ENCODE peak calls at places on chromosome 12, in seven cellular contexts. H is GM23248, E is hepatocyte, X is PC-3, Z is HCT116, W is neural progenitor cell, K is GM23338. I is an unnamed sample.

GRCh38 chr12:115404761-115405470 is 720.9 kb upstream of the TBX3 start:
- DNase-seq in H (peak), E (peak), X (peak), Z (no peak), W (no peak), K (no peak), I (no peak)

GRCh38 chr12:25264015-25264582 is 13.4 kb upstream of the KRAS start:
- DNase-seq in H (no peak), E (no peak), X (no peak), Z (no peak), W (peak), K (no peak), I (peak)

GRCh38 chr12:49198431-49199155 is 9.7 kb upstream of the TUBA1A start:
- DNase-seq in H (peak), E (no peak), X (peak), Z (no peak), W (peak), K (peak), I (no peak)

GRCh38 chr12:20196767-20197166 is 171.6 kb upstream of the PDE3A start:
- DNase-seq in H (no peak), E (no peak), X (no peak), Z (no peak), W (no peak), K (no peak), I (no peak)

GRCh38 chr12:94095618-94096017 is 52.8 kb upstream of the PLXNC1 start:
- DNase-seq in H (peak), E (no peak), X (no peak), Z (no peak), W (no peak), K (no peak), I (no peak)

GRCh38 chr12:69065804-69066203 is 132.8 kb upstream of the CPM start:
- DNase-seq in H (no peak), E (no peak), X (peak), Z (no peak), W (no peak), K (no peak), I (no peak)

GRCh38 chr12:124687695-124688301 is 120.4 kb upstream of the NCOR2 start:
- DNase-seq in H (peak), E (no peak), X (no peak), Z (no peak), W (peak), K (no peak), I (no peak)

GRCh38 chr12:92065018-92065499 is 80.6 kb downstream of the BTG1 start:
- DNase-seq in H (peak), E (peak), X (no peak), Z (no peak), W (no peak), K (no peak), I (peak)

GRCh38 chr12:86173044-86173443 is 83.1 kb downstream of the MGAT4C start:
- DNase-seq in H (no peak), E (no peak), X (no peak), Z (no peak), W (no peak), K (no peak), I (no peak)

GRCh38 chr12:25852792-25853191 is 105.7 kb upstream of the RASSF8 start:
- DNase-seq in H (peak), E (no peak), X (peak), Z (no peak), W (no peak), K (no peak), I (no peak)

DNA sequence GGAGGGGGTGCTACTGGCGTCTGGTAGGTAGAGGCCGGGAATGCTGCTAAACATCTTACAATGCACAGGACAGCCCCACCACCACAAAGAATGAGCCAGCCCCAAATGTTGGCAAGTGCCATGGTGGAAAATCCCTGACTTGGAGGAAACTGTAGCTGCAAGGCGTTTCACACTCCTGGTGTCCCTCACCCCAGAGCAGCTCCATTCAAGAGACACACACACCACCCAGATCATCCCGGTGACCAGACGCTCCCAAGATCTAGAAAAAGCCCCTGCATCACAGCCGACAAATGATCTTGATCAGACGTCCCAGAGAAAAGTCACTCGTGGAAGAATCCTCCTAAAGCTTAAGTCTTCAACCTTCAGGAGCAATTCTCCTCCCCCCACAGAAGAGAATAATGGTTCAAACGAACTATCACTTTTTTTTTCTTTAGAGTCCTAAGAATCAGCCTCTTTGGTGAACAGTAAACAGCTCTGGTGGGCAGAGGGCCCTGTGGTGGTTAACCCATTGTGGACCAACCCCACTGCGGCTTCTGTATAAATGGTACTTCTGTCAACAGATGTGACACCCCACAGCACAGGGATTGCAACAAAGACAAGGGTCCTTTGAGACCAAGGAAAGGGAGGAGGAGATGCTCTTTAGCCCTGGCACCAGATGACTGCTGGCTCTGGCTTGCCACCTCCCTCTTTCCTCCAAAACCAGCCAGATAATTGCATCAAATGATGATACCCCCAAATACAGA is 2.7 kb downstream of the GLTP start:
- DNase-seq in H (no peak), E (no peak), X (no peak), Z (no peak), W (no peak), K (no peak), I (no peak)
- H3K27ac ChIP-seq in H (no peak), E (no peak), X (no peak), Z (no peak), W (no peak), K (no peak), I (no peak)

GRCh38 chr12:106956048-106956935 is 585 bp downstream of the TMEM263 start:
- DNase-seq in H (peak), E (peak), X (peak), Z (peak), W (peak), K (peak), I (peak)
- TF ChIP-seq EZH2phosphoT487 in H (no peak), E (no peak), X (no peak), Z (no peak), W (no peak), K (no peak), I (no peak)

DNA sequence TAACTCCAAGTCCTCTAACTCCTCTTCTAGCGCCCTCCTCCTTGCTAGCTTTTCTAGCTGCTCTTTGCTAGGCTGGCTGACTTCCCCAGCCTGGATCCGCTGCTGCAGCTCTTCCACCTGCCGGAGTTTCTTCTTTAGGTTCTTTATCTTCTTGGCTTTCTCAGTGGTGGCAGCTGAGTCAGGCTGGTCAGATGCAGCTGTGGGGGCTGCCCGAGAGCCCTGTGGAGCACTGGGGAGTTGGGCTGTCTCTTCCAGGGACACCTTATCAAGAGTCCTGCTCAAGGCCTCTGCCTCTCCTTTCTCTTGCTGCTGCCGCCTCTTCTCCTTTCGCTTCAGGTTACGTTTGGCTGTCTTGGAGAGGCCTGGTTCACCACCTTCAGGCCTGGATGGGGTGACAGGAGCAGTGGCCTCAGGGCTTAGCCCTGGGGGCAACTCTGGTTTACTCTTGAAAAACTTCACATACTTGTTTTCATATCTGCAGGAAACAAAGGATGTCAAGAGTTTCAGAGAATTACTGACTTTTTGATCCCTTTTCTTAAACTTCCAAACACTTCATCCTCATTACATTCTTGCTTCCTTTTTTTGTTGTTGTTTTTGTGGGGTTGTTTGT is 25.7 kb downstream of the PYM1 start:
- DNase-seq in H (no peak), E (no peak), X (no peak), Z (no peak), W (no peak), K (no peak), I (no peak)
- H3K27ac ChIP-seq in H (no peak), E (no peak), X (no peak), Z (no peak), W (no peak), K (peak), I (no peak)

GRCh38 chr12:51270847-51271518 is 768 bp upstream of the SMAGP start:
- DNase-seq in H (peak), E (peak), X (peak), Z (peak), W (no peak), K (no peak), I (no peak)
- TF ChIP-seq EZH2phosphoT487 in H (no peak), E (no peak), X (no peak), Z (no peak), W (no peak), K (no peak), I (no peak)